ENCODE peak calls at places on chromosomes 5 and 9, in eight cellular contexts. One of them, this sample, is unnamed.

GRCh38 chr5:2278825-2279224 is 396.1 kb upstream of the IRX4 start:
- DNase-seq in A549: no peak
- DNase-seq in HepG2: no peak
- DNase-seq in K562: no peak
- DNase-seq in HCT116: no peak
- DNase-seq in H1: no peak
- DNase-seq in SK-N-SH: no peak
- DNase-seq in GM12878: no peak
- DNase-seq in this sample: no peak

GRCh38 chr9:8822667-8823025 is 1023.1 kb upstream of the DMAC1 start:
- DNase-seq in HCT116: no peak
- DNase-seq in SK-N-SH: no peak
- DNase-seq in GM12878: no peak
- DNase-seq in H1: no peak
- DNase-seq in A549: no peak
- DNase-seq in K562: no peak
- DNase-seq in HepG2: peak
- DNase-seq in this sample: no peak

GRCh38 chr9:125446581-125447094 is 185.0 kb downstream of the GAPVD1 start:
- DNase-seq in HCT116: no peak
- DNase-seq in HepG2: no peak
- DNase-seq in SK-N-SH: no peak
- DNase-seq in GM12878: peak
- DNase-seq in A549: no peak
- DNase-seq in K562: no peak
- DNase-seq in H1: no peak
- DNase-seq in this sample: no peak

GRCh38 chr5:151115272-151115905 is 34.6 kb upstream of the TNIP1 start:
- DNase-seq in H1: peak
- DNase-seq in HepG2: peak
- DNase-seq in K562: peak
- DNase-seq in SK-N-SH: peak
- DNase-seq in A549: peak
- DNase-seq in GM12878: no peak
- DNase-seq in HCT116: peak
- DNase-seq in this sample: peak

GRCh38 chr5:179874536-179875292 is 16.1 kb upstream of the MRNIP start:
- DNase-seq in SK-N-SH: no peak
- DNase-seq in GM12878: no peak
- DNase-seq in A549: no peak
- DNase-seq in HepG2: no peak
- DNase-seq in K562: no peak
- DNase-seq in HCT116: no peak
- DNase-seq in H1: no peak
- DNase-seq in this sample: no peak

GRCh38 chr9:12875216-12875615 is 100.4 kb downstream of the LURAP1L start:
- DNase-seq in HCT116: no peak
- DNase-seq in HepG2: no peak
- DNase-seq in K562: no peak
- DNase-seq in A549: no peak
- DNase-seq in SK-N-SH: no peak
- DNase-seq in H1: no peak
- DNase-seq in GM12878: no peak
- DNase-seq in this sample: peak

GRCh38 chr5:144467795-144468194 is 297.1 kb downstream of the KCTD16 start:
- DNase-seq in H1: peak
- DNase-seq in A549: peak
- DNase-seq in HepG2: peak
- DNase-seq in K562: no peak
- DNase-seq in HCT116: peak
- DNase-seq in GM12878: no peak
- DNase-seq in SK-N-SH: peak
- DNase-seq in this sample: peak

GRCh38 chr5:100430268-100430900 is 104.8 kb upstream of the FAM174A start:
- DNase-seq in SK-N-SH: peak
- DNase-seq in K562: peak
- DNase-seq in GM12878: peak
- DNase-seq in HCT116: peak
- DNase-seq in A549: peak
- DNase-seq in H1: peak
- DNase-seq in HepG2: peak
- DNase-seq in this sample: peak

GRCh38 chr5:69414885-69415583 is at the start of gene MARVELD2:
- DNase-seq in K562: no peak
- DNase-seq in H1: peak
- DNase-seq in GM12878: no peak
- DNase-seq in A549: peak
- DNase-seq in HepG2: peak
- DNase-seq in HCT116: peak
- DNase-seq in SK-N-SH: peak
- DNase-seq in this sample: peak

GRCh38 chr9:134099123-134099761 is 31.4 kb upstream of the BRD3 start:
- DNase-seq in A549: peak
- DNase-seq in HCT116: peak
- DNase-seq in K562: peak
- DNase-seq in SK-N-SH: no peak
- DNase-seq in GM12878: peak
- DNase-seq in H1: peak
- DNase-seq in HepG2: peak
- DNase-seq in this sample: peak

GRCh38 chr5:108753877-108754276 is 6.2 kb downstream of the FER start:
- DNase-seq in A549: no peak
- DNase-seq in GM12878: no peak
- DNase-seq in K562: no peak
- DNase-seq in HepG2: no peak
- DNase-seq in SK-N-SH: no peak
- DNase-seq in HCT116: peak
- DNase-seq in H1: no peak
- DNase-seq in this sample: peak

GRCh38 chr5:176173647-176174046 is 64.6 kb upstream of the SIMC1 start:
- DNase-seq in HepG2: no peak
- DNase-seq in SK-N-SH: no peak
- DNase-seq in K562: no peak
- DNase-seq in A549: no peak
- DNase-seq in HCT116: no peak
- DNase-seq in H1: peak
- DNase-seq in GM12878: no peak
- DNase-seq in this sample: no peak

GRCh38 chr5:179368806-179369529 is 23.7 kb upstream of the ADAMTS2 start:
- DNase-seq in SK-N-SH: no peak
- DNase-seq in HepG2: no peak
- DNase-seq in A549: no peak
- DNase-seq in H1: no peak
- DNase-seq in K562: no peak
- DNase-seq in GM12878: no peak
- DNase-seq in HCT116: no peak
- DNase-seq in this sample: no peak

GRCh38 chr9:134689320-134690181 is 47.9 kb downstream of the COL5A1 start:
- DNase-seq in A549: peak
- DNase-seq in HCT116: peak
- DNase-seq in H1: peak
- DNase-seq in GM12878: no peak
- DNase-seq in K562: peak
- DNase-seq in SK-N-SH: peak
- DNase-seq in HepG2: peak
- DNase-seq in this sample: peak

DNA sequence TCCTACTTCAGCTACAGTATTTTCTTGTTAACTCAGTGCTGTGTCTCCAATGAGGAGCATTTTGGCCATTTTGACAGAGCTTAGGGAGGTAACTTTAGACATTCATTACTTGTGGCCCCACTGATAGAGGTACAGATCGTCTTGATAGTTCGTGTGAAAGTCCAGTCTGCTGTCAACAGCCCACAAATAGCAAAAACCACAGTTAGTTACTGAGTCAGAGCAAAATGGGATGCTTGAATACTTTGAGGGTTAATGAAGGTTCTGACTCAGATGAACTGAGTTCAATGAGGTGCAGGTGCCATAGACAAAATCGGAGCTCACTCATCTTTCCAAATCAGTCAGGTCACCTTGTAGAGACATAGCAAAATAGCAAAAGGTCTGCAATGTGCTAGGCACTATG is 163.1 kb upstream of the TLE4 start:
- DNase-seq in GM12878: no peak
- DNase-seq in K562: no peak
- DNase-seq in HCT116: no peak
- DNase-seq in H1: no peak
- DNase-seq in A549: no peak
- DNase-seq in SK-N-SH: no peak
- DNase-seq in HepG2: no peak
- DNase-seq in this sample: peak
- TF ChIP-seq RAD21 in GM12878: no peak
- TF ChIP-seq RAD21 in K562: no peak
- TF ChIP-seq RAD21 in HCT116: no peak
- TF ChIP-seq RAD21 in H1: no peak
- TF ChIP-seq RAD21 in A549: no peak
- TF ChIP-seq RAD21 in SK-N-SH: no peak
- TF ChIP-seq RAD21 in HepG2: no peak
- TF ChIP-seq RAD21 in this sample: no peak

GRCh38 chr9:93297659-93298497 is 113.9 kb downstream of the WNK2 start:
- DNase-seq in SK-N-SH: peak
- DNase-seq in A549: no peak
- DNase-seq in HepG2: no peak
- DNase-seq in K562: peak
- DNase-seq in GM12878: no peak
- DNase-seq in H1: peak
- DNase-seq in HCT116: no peak
- DNase-seq in this sample: no peak

GRCh38 chr9:93296889-93297480 is 113.0 kb downstream of the WNK2 start:
- DNase-seq in HCT116: no peak
- DNase-seq in GM12878: no peak
- DNase-seq in SK-N-SH: peak
- DNase-seq in H1: no peak
- DNase-seq in HepG2: no peak
- DNase-seq in A549: no peak
- DNase-seq in K562: peak
- DNase-seq in this sample: no peak

GRCh38 chr9:93294011-93294410 is 110.1 kb downstream of the WNK2 start:
- DNase-seq in HepG2: no peak
- DNase-seq in A549: no peak
- DNase-seq in K562: no peak
- DNase-seq in GM12878: no peak
- DNase-seq in H1: no peak
- DNase-seq in SK-N-SH: peak
- DNase-seq in HCT116: no peak
- DNase-seq in this sample: no peak

GRCh38 chr9:93295031-93295430 is 111.1 kb downstream of the WNK2 start:
- DNase-seq in H1: no peak
- DNase-seq in K562: no peak
- DNase-seq in HepG2: no peak
- DNase-seq in HCT116: no peak
- DNase-seq in SK-N-SH: peak
- DNase-seq in A549: no peak
- DNase-seq in GM12878: no peak
- DNase-seq in this sample: no peak

DNA sequence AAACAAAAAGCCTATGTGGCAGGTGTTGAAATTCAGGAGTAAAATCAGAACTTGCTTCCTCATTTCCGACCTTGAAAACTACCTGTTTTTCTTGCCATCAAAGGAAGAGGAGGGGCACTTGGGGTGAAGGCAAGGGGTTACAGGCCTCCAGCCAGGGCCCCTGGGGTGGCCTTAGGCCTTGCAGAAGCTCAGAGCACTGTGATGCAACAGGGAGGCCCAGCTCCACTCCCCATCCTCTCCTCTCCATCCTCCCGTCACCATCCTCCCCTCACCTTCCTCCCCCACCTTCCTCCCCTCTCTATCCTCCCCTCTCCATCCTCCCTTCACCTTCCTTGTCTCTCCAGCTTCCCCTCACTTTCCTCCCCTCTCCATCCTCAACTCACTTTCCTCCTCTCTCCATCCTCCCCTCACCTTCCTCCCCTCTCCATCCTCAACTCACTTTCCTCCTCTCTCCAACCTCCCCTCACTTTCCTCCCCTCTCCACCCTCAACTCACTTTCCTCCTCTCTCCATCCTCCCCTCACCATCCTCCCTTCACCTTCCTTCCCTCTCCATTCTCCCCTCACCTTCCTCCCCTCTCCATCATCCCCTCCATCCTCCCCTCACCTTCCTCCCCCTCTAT is 111.6 kb downstream of the WNK2 start:
- DNase-seq in H1: no peak
- DNase-seq in HCT116: no peak
- DNase-seq in GM12878: no peak
- DNase-seq in K562: no peak
- DNase-seq in SK-N-SH: peak
- DNase-seq in HepG2: no peak
- DNase-seq in A549: no peak
- DNase-seq in this sample: no peak
- TF ChIP-seq RAD21 in H1: no peak
- TF ChIP-seq RAD21 in HCT116: no peak
- TF ChIP-seq RAD21 in GM12878: no peak
- TF ChIP-seq RAD21 in K562: no peak
- TF ChIP-seq RAD21 in SK-N-SH: no peak
- TF ChIP-seq RAD21 in HepG2: no peak
- TF ChIP-seq RAD21 in A549: no peak
- TF ChIP-seq RAD21 in this sample: no peak

GRCh38 chr5:133848306-133848924 is 120.0 kb downstream of the C5orf15 start:
- DNase-seq in HCT116: no peak
- DNase-seq in H1: no peak
- DNase-seq in HepG2: peak
- DNase-seq in K562: no peak
- DNase-seq in GM12878: no peak
- DNase-seq in A549: no peak
- DNase-seq in SK-N-SH: no peak
- DNase-seq in this sample: no peak
- TF ChIP-seq RAD21 in HCT116: no peak
- TF ChIP-seq RAD21 in H1: no peak
- TF ChIP-seq RAD21 in HepG2: no peak
- TF ChIP-seq RAD21 in K562: no peak
- TF ChIP-seq RAD21 in GM12878: no peak
- TF ChIP-seq RAD21 in A549: no peak
- TF ChIP-seq RAD21 in SK-N-SH: no peak
- TF ChIP-seq RAD21 in this sample: no peak

DNA sequence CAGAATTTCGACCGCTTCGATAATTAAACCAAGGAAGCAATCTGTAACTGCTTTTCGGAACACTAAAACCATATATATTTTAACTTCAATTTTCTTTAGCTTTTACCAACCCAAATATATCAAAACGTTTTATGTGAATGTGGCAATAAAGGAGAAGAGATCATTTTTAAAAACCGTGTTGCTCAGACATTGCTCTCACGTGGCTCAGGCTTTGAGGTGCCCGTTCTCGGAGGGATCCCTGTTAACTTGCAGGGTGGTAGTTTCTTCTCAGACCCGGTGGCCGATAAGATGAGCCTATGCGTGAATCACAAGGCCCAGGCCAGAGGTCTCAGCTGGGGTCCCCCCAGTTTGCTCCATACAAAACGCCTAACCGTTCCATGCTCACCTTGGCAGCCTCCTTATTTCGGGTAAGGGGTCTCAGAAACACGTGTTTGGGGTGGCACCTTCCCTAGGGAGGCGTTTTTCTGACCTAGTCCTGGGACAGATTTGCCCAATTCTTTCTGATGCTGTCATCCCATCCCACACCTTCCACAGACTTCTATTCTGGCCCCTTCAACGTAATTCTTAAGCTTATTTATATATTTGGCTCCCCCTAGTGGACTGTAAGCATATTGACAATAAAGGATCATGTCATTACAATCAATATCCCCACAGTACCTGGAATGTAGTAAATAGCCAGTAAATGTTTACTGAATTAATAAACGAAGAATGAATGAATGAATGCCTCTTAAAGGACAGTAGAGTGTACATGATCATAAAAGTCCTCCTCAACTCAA is 48.2 kb downstream of the THBS4 start:
- DNase-seq in SK-N-SH: peak
- DNase-seq in K562: peak
- DNase-seq in GM12878: no peak
- DNase-seq in A549: peak
- DNase-seq in HepG2: peak
- DNase-seq in H1: peak
- DNase-seq in HCT116: peak
- DNase-seq in this sample: peak
- TF ChIP-seq RAD21 in SK-N-SH: peak
- TF ChIP-seq RAD21 in K562: peak
- TF ChIP-seq RAD21 in GM12878: peak
- TF ChIP-seq RAD21 in A549: peak
- TF ChIP-seq RAD21 in HepG2: peak
- TF ChIP-seq RAD21 in H1: peak
- TF ChIP-seq RAD21 in HCT116: peak
- TF ChIP-seq RAD21 in this sample: peak